ENCODE peak calls at places on chromosomes 4 and X, in eight cellular contexts. U is naive thymus-derived CD4-positive, alpha-beta T cell; D is breast epithelium; W is posterior cingulate gyrus; I is activated naive CD8-positive, alpha-beta T cell treated with anti-CD3 and anti-CD28 coated beads, Interleukin-2, amount 50 U/mL, for 24 hours; K is CD8-positive, alpha-beta T cell; B is fibroblast of the conjunctiva; S is Panc1. Q is an unnamed sample.

GRCh38 chr4:182715548-182715947 is 201.6 kb downstream of the DCTD start:
- DNase-seq in W (no peak), K (no peak), U (no peak), D (no peak), S (no peak), I (no peak), B (no peak), Q (no peak)

GRCh38 chr4:25993564-25994185 is 79.7 kb downstream of the SMIM20 start:
- DNase-seq in W (no peak), B (no peak), K (no peak), U (peak; percentile 8), D (no peak), S (no peak), I (peak; percentile 36), Q (peak; percentile 13)

GRCh38 chr4:74283614-74284013 is 24.7 kb upstream of the EPGN start:
- DNase-seq in W (no peak), K (no peak), B (no peak), S (no peak), I (no peak), U (no peak), D (no peak), Q (peak; percentile 34)

GRCh38 chrX:54411732-54412131 is 28.5 kb upstream of the TSR2 start:
- DNase-seq in U (no peak), I (no peak), S (no peak), K (no peak), W (no peak), B (no peak), D (no peak), Q (no peak)

GRCh38 chrX:49155243-49155899 is 7.2 kb upstream of the MAGIX start:
- DNase-seq in S (no peak), B (no peak), I (peak; percentile 37), W (no peak), U (peak; percentile 41), K (no peak), D (peak; percentile 68), Q (peak; percentile 46)

GRCh38 chr4:3290889-3291321 is 1.9 kb upstream of the RGS12 start:
- DNase-seq in D (peak; percentile 28), I (no peak), S (no peak), B (no peak), U (no peak), K (peak; percentile 43), W (no peak), Q (no peak)

GRCh38 chr4:3675251-3676115 is 90.7 kb upstream of the ADRA2C start:
- DNase-seq in U (no peak), B (no peak), K (no peak), W (no peak), D (no peak), S (no peak), I (no peak), Q (no peak)

GRCh38 chr4:8200302-8200975 is 1.3 kb downstream of the SH3TC1 start:
- DNase-seq in W (no peak), I (no peak), K (no peak), S (no peak), U (peak; percentile 66), B (no peak), D (peak; percentile 69), Q (peak; percentile 77)

GRCh38 chr4:47031713-47032404 is 492 bp downstream of the GABRB1 start:
- DNase-seq in U (no peak), W (no peak), S (no peak), B (no peak), D (no peak), K (no peak), I (no peak), Q (no peak)

GRCh38 chr4:25795566-25796454 is 67.0 kb downstream of the SEL1L3 start:
- DNase-seq in D (no peak), B (no peak), S (no peak), W (no peak), K (no peak), U (no peak), I (no peak), Q (peak; percentile 32)

GRCh38 chr4:48261288-48261687 is 8.3 kb downstream of the TEC start:
- DNase-seq in S (no peak), B (no peak), K (no peak), I (no peak), W (no peak), D (no peak), U (no peak), Q (no peak)

GRCh38 chrX:83022020-83022419 is 486.1 kb upstream of the POU3F4 start:
- DNase-seq in B (no peak), D (no peak), S (no peak), W (no peak), K (no peak), U (no peak), I (no peak), Q (no peak)

GRCh38 chr4:38204317-38205060 is 244.3 kb downstream of the PTTG2 start:
- DNase-seq in I (no peak), B (no peak), U (no peak), D (no peak), K (no peak), W (no peak), S (no peak), Q (no peak)

GRCh38 chrX:18294893-18295292 is 59.6 kb downstream of the SCML2 start:
- DNase-seq in I (no peak), D (no peak), S (no peak), U (no peak), B (no peak), W (no peak), K (no peak), Q (no peak)

GRCh38 chr4:181162266-181163063 is 1080.7 kb upstream of the TENM3 start:
- DNase-seq in I (no peak), D (no peak), W (no peak), S (no peak), K (no peak), B (no peak), U (no peak), Q (no peak)

GRCh38 chr4:105622269-105622668 is 69.8 kb downstream of the ARHGEF38 start:
- DNase-seq in S (no peak), K (no peak), D (no peak), U (no peak), B (peak; percentile 57), W (no peak), I (no peak), Q (no peak)

GRCh38 chr4:155639674-155640529 is 26.7 kb upstream of the GUCY1A1 start:
- DNase-seq in D (no peak), I (no peak), S (no peak), K (no peak), U (no peak), W (no peak), B (no peak), Q (peak; percentile 9)

GRCh38 chrX:10064736-10065135 is 92.0 kb upstream of the CLCN4 start:
- DNase-seq in K (no peak), S (no peak), W (no peak), U (no peak), D (no peak), B (no peak), I (no peak), Q (no peak)